ENCODE peak calls at places on chromosomes 4 and X, in six cellular contexts. G is GM23338, V is HepG2, W is SK-N-SH, F is K562, R is GM12878. C is an unnamed sample.

GRCh38 chrX:18574591-18574990 is 97.3 kb downstream of the RS1 start:
- DNase-seq in F (no peak), G (no peak), R (no peak), V (no peak), W (no peak), C (no peak)

GRCh38 chrX:10756365-10756915 is 136.1 kb upstream of the MID1 start:
- DNase-seq in G (peak; percentile 19), R (no peak), V (no peak), F (no peak), W (no peak), C (peak; percentile 18)

GRCh38 chr4:183492791-183493221 is 12.1 kb upstream of the ING2 start:
- DNase-seq in F (no peak), G (no peak), W (no peak), R (no peak), V (no peak), C (no peak)

GRCh38 chr4:70008771-70009170 is 13.0 kb downstream of the STATH start:
- DNase-seq in F (no peak), G (peak; percentile 10), R (no peak), W (no peak), V (no peak), C (no peak)

GRCh38 chr4:114458728-114459127 is 139.9 kb upstream of the UGT8 start:
- DNase-seq in R (no peak), V (no peak), F (no peak), G (peak; percentile 49), W (no peak), C (no peak)

GRCh38 chr4:20326977-20327376 is 75.3 kb downstream of the SLIT2 start:
- DNase-seq in R (no peak), F (no peak), V (no peak), G (no peak), W (peak; percentile 33), C (no peak)

GRCh38 chrX:7334253-7334935 is 186.4 kb upstream of the PUDP start:
- DNase-seq in R (no peak), F (no peak), W (no peak), G (no peak), V (no peak), C (no peak)

GRCh38 chr4:11106190-11106589 is 322.5 kb downstream of the HS3ST1 start:
- DNase-seq in F (no peak), R (no peak), G (no peak), V (no peak), W (no peak), C (no peak)

GRCh38 chrX:39204945-39205344 is 403.7 kb downstream of the MID1IP1 start:
- DNase-seq in R (no peak), W (no peak), F (no peak), V (no peak), G (no peak), C (no peak)

GRCh38 chrX:156000361-156000926 is 2.9 kb downstream of the IL9R start:
- DNase-seq in V (no peak), G (no peak), W (no peak), F (peak; percentile 27), R (no peak), C (no peak)

GRCh38 chrX:39497717-39498265 is 600.0 kb downstream of the BCOR start:
- DNase-seq in G (no peak), W (no peak), R (no peak), V (no peak), F (no peak), C (no peak)

GRCh38 chr4:188660796-188661195 is 521.6 kb downstream of the TRIML1 start:
- DNase-seq in W (no peak), R (no peak), G (no peak), V (no peak), F (no peak), C (no peak)

GRCh38 chrX:105315301-105315700 is 94.8 kb upstream of the TEX13A start:
- DNase-seq in F (no peak), R (no peak), G (no peak), W (no peak), V (no peak), C (no peak)

GRCh38 chrX:105317117-105317516 is 96.6 kb upstream of the TEX13A start:
- DNase-seq in W (no peak), R (no peak), V (no peak), G (no peak), F (no peak), C (no peak)

GRCh38 chrX:105313596-105313995 is 93.1 kb upstream of the TEX13A start:
- DNase-seq in R (no peak), V (no peak), G (no peak), W (no peak), F (no peak), C (no peak)

DNA sequence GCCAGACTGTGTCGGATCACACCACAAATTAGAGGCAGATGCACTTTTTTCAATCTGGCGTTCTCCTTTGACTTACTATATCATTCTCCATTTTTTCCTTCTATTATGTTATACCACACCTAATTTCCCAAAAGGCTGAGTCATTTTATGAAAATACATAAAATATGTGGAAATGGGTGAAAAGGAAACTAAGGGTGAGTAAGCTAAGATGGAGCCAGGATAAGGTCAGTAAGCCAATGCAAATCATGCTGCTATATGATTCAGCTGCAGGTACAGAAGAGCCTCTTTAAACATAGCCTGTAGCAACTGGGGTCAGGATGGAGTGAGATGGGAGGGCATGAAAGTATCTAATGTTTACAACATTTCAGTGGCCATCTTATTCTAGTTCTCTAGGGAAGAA is 94.0 kb upstream of the TEX13A start:
- DNase-seq in W (no peak), R (no peak), G (no peak), V (no peak), F (no peak), C (no peak)
- H2AFZ ChIP-seq in W (peak overlapping the region; percentile 24), R (no peak overlapping the region), G (no peak overlapping the region), V (no peak overlapping the region), F (no peak overlapping the region), C (no peak overlapping the region)

GRCh38 chrX:115311139-115311538 is 21.6 kb downstream of the LUZP4 start:
- DNase-seq in W (peak; percentile 23), F (no peak), R (no peak), G (peak; percentile 20), V (no peak), C (no peak)
- H3K4me2 ChIP-seq in W (no peak overlapping the region), F (no peak overlapping the region), R (no peak overlapping the region), G (peak overlapping the region; percentile 61), V (no peak overlapping the region), C (no peak overlapping the region)

GRCh38 chr4:24768604-24769003 is 26.8 kb upstream of the SOD3 start:
- DNase-seq in R (no peak), W (no peak), F (no peak), V (no peak), G (no peak), C (no peak)

GRCh38 chr4:24770111-24770584 is 25.2 kb upstream of the SOD3 start:
- DNase-seq in F (peak; percentile 10), V (no peak), W (no peak), G (no peak), R (peak; percentile 39), C (peak; percentile 33)

GRCh38 chr4:24771241-24771640 is 24.1 kb upstream of the SOD3 start:
- DNase-seq in W (no peak), R (no peak), F (no peak), V (no peak), G (no peak), C (no peak)

GRCh38 chr4:24765331-24765990 is 29.9 kb upstream of the SOD3 start:
- DNase-seq in R (no peak), V (no peak), G (no peak), F (no peak), W (no peak), C (no peak)

DNA sequence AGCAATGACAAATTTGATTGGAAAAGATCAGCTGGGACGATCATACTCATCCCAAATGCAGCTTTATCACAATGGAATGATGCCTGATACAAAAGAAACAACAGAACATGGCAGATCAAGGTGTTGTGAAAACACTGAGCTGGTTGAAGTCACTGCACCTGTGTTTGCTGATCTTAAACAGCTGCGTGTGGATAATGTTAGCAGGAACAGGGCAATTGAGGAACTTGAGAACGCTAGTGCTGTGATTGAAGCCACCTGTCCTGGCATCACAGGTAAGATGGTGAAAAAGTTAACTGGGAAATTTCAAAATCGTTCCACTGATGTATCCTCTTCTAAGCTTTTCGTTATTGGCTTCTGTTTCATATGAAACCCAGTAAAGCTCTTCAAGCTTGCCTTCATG is 27.4 kb upstream of the SOD3 start:
- DNase-seq in F (no peak), G (no peak), W (no peak), V (no peak), R (no peak), C (no peak)
- TF ChIP-seq REST in F (no peak), G (no peak), W (no peak), V (no peak), R (no peak), C (no peak)

GRCh38 chr4:1868912-1869311 is 2.3 kb upstream of the NSD2 start:
- DNase-seq in R (no peak), G (no peak), V (no peak), W (no peak), F (no peak), C (no peak)
- H2AFZ ChIP-seq in R (no peak overlapping the region), G (no peak overlapping the region), V (no peak overlapping the region), W (no peak overlapping the region), F (no peak overlapping the region), C (no peak overlapping the region)

GRCh38 chr4:174218127-174218790 is 65.2 kb downstream of the FBXO8 start:
- DNase-seq in F (no peak), W (peak; percentile 50), G (peak; percentile 50), V (no peak), R (no peak), C (no peak)
- H3K4me2 ChIP-seq in F (no peak overlapping the region), W (peak overlapping the region; percentile 96), G (peak overlapping the region; percentile 80), V (peak overlapping the region; percentile 69), R (peak overlapping the region; percentile 7), C (no peak overlapping the region)

GRCh38 chr4:74751856-74752255 is 42.5 kb downstream of the BTC start:
- DNase-seq in G (no peak), F (no peak), V (no peak), R (no peak), W (no peak), C (no peak)

GRCh38 chr4:74757136-74757535 is 37.2 kb downstream of the BTC start:
- DNase-seq in W (no peak), F (no peak), R (no peak), V (no peak), G (peak; percentile 16), C (no peak)

GRCh38 chr4:74755486-74755885 is 38.8 kb downstream of the BTC start:
- DNase-seq in R (no peak), G (no peak), F (no peak), V (no peak), W (no peak), C (no peak)

GRCh38 chr4:74752798-74753197 is 41.5 kb downstream of the BTC start:
- DNase-seq in V (no peak), R (no peak), F (no peak), W (no peak), G (no peak), C (no peak)

DNA sequence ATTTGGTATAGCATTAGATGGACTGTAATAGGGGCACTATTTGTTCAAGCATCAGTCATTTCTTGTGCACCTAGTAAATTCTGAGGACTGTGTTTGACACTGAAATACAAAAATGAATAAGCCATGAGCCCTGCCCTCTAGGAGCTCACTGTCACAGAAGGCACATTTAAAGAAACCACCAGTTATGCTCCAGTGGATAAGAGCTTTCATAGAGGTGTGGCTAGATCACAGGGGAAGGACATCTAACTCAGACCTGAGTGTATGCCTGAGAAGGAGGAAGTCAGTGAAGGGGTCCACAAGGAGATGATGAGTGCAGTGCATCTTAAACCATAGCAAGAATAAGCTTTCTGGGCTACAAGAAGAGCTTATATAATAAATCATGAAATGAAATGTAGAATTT is 40.1 kb downstream of the BTC start:
- DNase-seq in W (no peak), F (no peak), G (no peak), R (no peak), V (no peak), C (no peak)
- TF ChIP-seq REST in W (no peak), F (no peak), G (no peak), R (no peak), V (no peak), C (no peak)

GRCh38 chrX:48676893-48677270 is 6.7 kb upstream of the WAS start:
- DNase-seq in R (no peak), F (no peak), W (no peak), V (no peak), G (peak; percentile 16), C (no peak)
- H2AFZ ChIP-seq in R (peak overlapping the region; percentile 67), F (peak overlapping the region; percentile 85), W (peak overlapping the region; percentile 68), V (no peak overlapping the region), G (peak overlapping the region; percentile 32), C (no peak overlapping the region)